ENCODE peak calls at places on chromosome 5, in four cellular contexts. One of them, this sample, is unnamed.

GRCh38 chr5:28958581-28958980 is 1920.2 kb upstream of the CDH9 start:
- DNase-seq in uterus: no peak
- DNase-seq in CD8-positive, alpha-beta T cell: no peak
- DNase-seq in WTC11: no peak
- DNase-seq in this sample: no peak

GRCh38 chr5:149831492-149831891 is 101.4 kb downstream of the PPARGC1B start:
- DNase-seq in CD8-positive, alpha-beta T cell: no peak
- DNase-seq in uterus: no peak
- DNase-seq in WTC11: no peak
- DNase-seq in this sample: peak; percentile 85

GRCh38 chr5:16493261-16493660 is 27.7 kb upstream of the ZNF622 start:
- DNase-seq in WTC11: no peak
- DNase-seq in CD8-positive, alpha-beta T cell: no peak
- DNase-seq in uterus: no peak
- DNase-seq in this sample: no peak

GRCh38 chr5:15645376-15645775 is 145.4 kb downstream of the FBXL7 start:
- DNase-seq in uterus: no peak
- DNase-seq in WTC11: no peak
- DNase-seq in CD8-positive, alpha-beta T cell: no peak
- DNase-seq in this sample: no peak

GRCh38 chr5:112863549-112863948 is 2.5 kb downstream of the SRP19 start:
- DNase-seq in WTC11: no peak
- DNase-seq in CD8-positive, alpha-beta T cell: no peak
- DNase-seq in uterus: no peak
- DNase-seq in this sample: no peak

GRCh38 chr5:112069329-112069728 is 312.3 kb upstream of the NREP start:
- DNase-seq in CD8-positive, alpha-beta T cell: no peak
- DNase-seq in uterus: no peak
- DNase-seq in WTC11: no peak
- DNase-seq in this sample: no peak

GRCh38 chr5:155008669-155009068 is 4.9 kb upstream of the KIF4B start:
- DNase-seq in WTC11: no peak
- DNase-seq in CD8-positive, alpha-beta T cell: no peak
- DNase-seq in uterus: no peak
- DNase-seq in this sample: no peak

GRCh38 chr5:32259033-32259432 is 53.7 kb downstream of the MTMR12 start:
- DNase-seq in CD8-positive, alpha-beta T cell: no peak
- DNase-seq in uterus: no peak
- DNase-seq in WTC11: no peak
- DNase-seq in this sample: no peak

GRCh38 chr5:149664666-149665415 is 65.3 kb upstream of the PPARGC1B start:
- DNase-seq in WTC11: no peak
- DNase-seq in CD8-positive, alpha-beta T cell: no peak
- DNase-seq in uterus: no peak
- DNase-seq in this sample: no peak

GRCh38 chr5:142324377-142324870 is 397 bp downstream of the SPRY4 start:
- DNase-seq in CD8-positive, alpha-beta T cell: peak; percentile 9
- DNase-seq in uterus: no peak
- DNase-seq in WTC11: no peak
- DNase-seq in this sample: no peak

GRCh38 chr5:1666812-1667588 is 132.6 kb downstream of the MRPL36 start:
- DNase-seq in WTC11: peak; percentile 88
- DNase-seq in CD8-positive, alpha-beta T cell: no peak
- DNase-seq in uterus: no peak
- DNase-seq in this sample: peak; percentile 68

GRCh38 chr5:1732238-1732880 is 67.3 kb downstream of the MRPL36 start:
- DNase-seq in CD8-positive, alpha-beta T cell: no peak
- DNase-seq in WTC11: no peak
- DNase-seq in uterus: no peak
- DNase-seq in this sample: no peak

GRCh38 chr5:159217236-159217635 is 7.9 kb upstream of the RNF145 start:
- DNase-seq in uterus: no peak
- DNase-seq in WTC11: no peak
- DNase-seq in CD8-positive, alpha-beta T cell: no peak
- DNase-seq in this sample: no peak

GRCh38 chr5:18024542-18024941 is 390.3 kb downstream of the TAF11L14 start:
- DNase-seq in WTC11: peak; percentile 12
- DNase-seq in CD8-positive, alpha-beta T cell: no peak
- DNase-seq in uterus: no peak
- DNase-seq in this sample: no peak
- TF ChIP-seq CTCF in WTC11: no peak
- TF ChIP-seq CTCF in CD8-positive, alpha-beta T cell: no peak
- TF ChIP-seq CTCF in uterus: no peak
- TF ChIP-seq CTCF in this sample: no peak

GRCh38 chr5:92909545-92909962 is 671.5 kb downstream of the NR2F1-AS1 start:
- DNase-seq in WTC11: peak; percentile 65
- DNase-seq in uterus: no peak
- DNase-seq in CD8-positive, alpha-beta T cell: no peak
- DNase-seq in this sample: no peak
- TF ChIP-seq CTCF in WTC11: peak; percentile 60
- TF ChIP-seq CTCF in uterus: peak; percentile 19
- TF ChIP-seq CTCF in CD8-positive, alpha-beta T cell: no peak
- TF ChIP-seq CTCF in this sample: no peak

GRCh38 chr5:103356344-103357091 is 98.0 kb downstream of the MACIR start:
- DNase-seq in CD8-positive, alpha-beta T cell: no peak
- DNase-seq in uterus: no peak
- DNase-seq in WTC11: no peak
- DNase-seq in this sample: no peak
- TF ChIP-seq CTCF in CD8-positive, alpha-beta T cell: no peak
- TF ChIP-seq CTCF in uterus: no peak
- TF ChIP-seq CTCF in WTC11: no peak
- TF ChIP-seq CTCF in this sample: no peak

GRCh38 chr5:167587768-167588167 is 703.7 kb upstream of the WWC1 start:
- DNase-seq in WTC11: peak; percentile 47
- DNase-seq in uterus: no peak
- DNase-seq in CD8-positive, alpha-beta T cell: no peak
- DNase-seq in this sample: no peak
- TF ChIP-seq CTCF in WTC11: no peak
- TF ChIP-seq CTCF in uterus: no peak
- TF ChIP-seq CTCF in CD8-positive, alpha-beta T cell: no peak
- TF ChIP-seq CTCF in this sample: no peak

DNA sequence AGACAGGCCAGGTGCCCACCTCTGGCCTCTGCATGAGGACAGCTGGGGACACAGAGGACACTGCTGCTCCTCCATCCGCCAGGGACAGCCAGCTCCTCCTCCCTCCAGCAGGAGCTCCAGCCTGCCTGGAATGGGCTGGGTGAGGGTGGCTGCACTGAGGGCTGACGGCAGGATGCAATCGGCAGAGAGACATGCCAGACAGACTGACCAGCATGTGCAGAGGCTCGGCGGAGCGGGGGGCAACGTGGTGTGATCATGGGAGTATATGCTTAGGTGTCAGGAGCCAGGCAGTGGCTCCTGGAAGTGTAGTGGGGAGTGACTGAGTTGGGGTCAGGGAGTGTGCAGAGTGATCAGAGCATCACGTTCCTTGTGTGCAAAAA is 68.4 kb downstream of the RASGEF1C start:
- DNase-seq in WTC11: no peak
- DNase-seq in uterus: no peak
- DNase-seq in CD8-positive, alpha-beta T cell: no peak
- DNase-seq in this sample: no peak
- TF ChIP-seq CTCF in WTC11: no peak
- TF ChIP-seq CTCF in uterus: no peak
- TF ChIP-seq CTCF in CD8-positive, alpha-beta T cell: no peak
- TF ChIP-seq CTCF in this sample: no peak

DNA sequence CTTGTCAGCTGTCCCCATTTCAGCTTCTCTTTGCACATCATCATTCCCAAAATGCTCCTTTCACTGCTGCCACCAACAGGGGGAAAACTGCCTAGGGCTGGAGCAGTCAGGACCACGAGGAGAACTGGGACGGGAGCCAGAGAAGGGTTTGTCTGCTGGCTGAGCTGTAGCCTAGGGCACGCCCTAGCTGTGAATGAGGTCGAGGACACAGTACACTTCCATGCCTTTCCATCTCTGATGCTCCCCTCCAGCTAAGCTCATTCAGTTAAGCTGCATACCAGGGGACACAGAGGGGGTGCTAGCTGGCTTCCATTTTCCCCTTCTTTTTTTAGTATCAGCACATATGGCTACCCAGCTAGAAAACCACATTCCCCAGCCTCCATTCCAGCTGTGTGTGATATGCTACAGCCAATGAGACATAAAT is 64.7 kb downstream of the STK10 start:
- DNase-seq in WTC11: no peak
- DNase-seq in CD8-positive, alpha-beta T cell: no peak
- DNase-seq in uterus: no peak
- DNase-seq in this sample: no peak
- TF ChIP-seq CTCF in WTC11: no peak
- TF ChIP-seq CTCF in CD8-positive, alpha-beta T cell: no peak
- TF ChIP-seq CTCF in uterus: no peak
- TF ChIP-seq CTCF in this sample: no peak

GRCh38 chr5:65696892-65697291 is 25.0 kb downstream of the SGTB start:
- DNase-seq in uterus: no peak
- DNase-seq in CD8-positive, alpha-beta T cell: no peak
- DNase-seq in WTC11: no peak
- DNase-seq in this sample: no peak

GRCh38 chr5:65702036-65702435 is 19.9 kb downstream of the SGTB start:
- DNase-seq in uterus: no peak
- DNase-seq in CD8-positive, alpha-beta T cell: no peak
- DNase-seq in WTC11: no peak
- DNase-seq in this sample: no peak

GRCh38 chr5:65695162-65695755 is 26.6 kb downstream of the SGTB start:
- DNase-seq in CD8-positive, alpha-beta T cell: no peak
- DNase-seq in WTC11: no peak
- DNase-seq in uterus: no peak
- DNase-seq in this sample: peak; percentile 31

GRCh38 chr5:65695896-65696295 is 26.0 kb downstream of the SGTB start:
- DNase-seq in uterus: no peak
- DNase-seq in CD8-positive, alpha-beta T cell: no peak
- DNase-seq in WTC11: no peak
- DNase-seq in this sample: no peak

DNA sequence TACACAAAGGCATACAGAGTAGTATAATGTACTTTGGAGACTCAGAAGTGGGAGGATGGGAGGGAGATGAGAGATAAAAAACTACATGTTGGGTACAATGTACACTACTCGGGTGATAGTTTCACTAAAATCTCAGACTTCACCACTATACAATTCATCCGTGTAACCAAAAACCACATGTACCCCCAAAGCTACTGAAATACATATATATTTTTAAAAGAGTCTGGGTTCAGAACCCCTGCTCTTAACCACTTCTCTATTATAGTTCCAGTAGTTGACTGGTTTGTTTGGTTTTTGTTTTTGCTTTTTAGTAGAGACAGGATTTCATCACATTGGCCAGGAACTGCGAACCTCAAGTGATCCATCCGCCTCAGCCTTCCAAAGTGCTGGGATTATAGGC is 22.6 kb downstream of the SGTB start:
- DNase-seq in WTC11: no peak
- DNase-seq in CD8-positive, alpha-beta T cell: no peak
- DNase-seq in uterus: no peak
- DNase-seq in this sample: no peak
- TF ChIP-seq CTCF in WTC11: no peak
- TF ChIP-seq CTCF in CD8-positive, alpha-beta T cell: no peak
- TF ChIP-seq CTCF in uterus: no peak
- TF ChIP-seq CTCF in this sample: no peak

DNA sequence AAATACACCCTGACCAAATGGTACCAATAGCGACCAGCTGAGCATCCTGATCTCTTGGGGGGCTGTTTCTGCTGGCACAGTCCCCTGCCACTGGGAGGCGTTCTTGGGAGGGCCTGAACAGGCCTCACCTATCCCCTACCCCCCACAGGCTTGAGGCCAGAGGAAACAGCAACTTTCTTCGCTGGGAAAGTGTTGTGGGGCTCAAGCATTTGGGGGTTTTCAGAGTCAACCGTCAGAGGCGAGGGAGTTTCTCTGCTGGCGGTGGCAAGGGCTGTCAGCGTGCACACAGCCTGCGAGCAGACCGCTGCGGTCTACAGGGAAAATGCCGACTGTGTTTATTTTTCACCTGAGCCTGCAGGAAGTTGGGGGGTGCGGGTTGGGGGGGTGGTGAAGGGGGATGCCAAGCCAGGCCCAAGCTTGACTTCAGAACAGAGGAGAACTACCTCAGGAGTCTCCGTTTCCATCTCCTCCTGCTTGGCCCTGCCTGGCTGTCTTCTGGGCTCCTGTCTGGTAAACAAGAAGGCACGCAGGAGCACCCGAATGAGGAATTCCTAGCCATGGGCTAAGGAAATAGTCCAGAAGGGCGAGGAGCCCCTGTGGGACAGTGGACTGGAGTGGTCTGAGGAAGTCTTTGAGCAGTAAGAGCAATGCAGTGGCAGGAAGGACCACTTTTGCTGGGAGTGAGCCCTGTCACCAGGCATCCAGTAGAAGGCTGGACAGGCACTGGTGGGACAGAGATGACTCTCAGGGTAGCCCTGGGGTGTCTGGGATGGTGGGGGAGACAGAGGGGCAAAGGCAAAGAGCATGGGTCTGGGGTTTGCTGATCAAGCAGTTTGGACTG is 18.1 kb downstream of the TCF7 start:
- DNase-seq in uterus: no peak
- DNase-seq in CD8-positive, alpha-beta T cell: peak; percentile 78
- DNase-seq in WTC11: peak; percentile 66
- DNase-seq in this sample: peak; percentile 80
- TF ChIP-seq CTCF in uterus: no peak
- TF ChIP-seq CTCF in CD8-positive, alpha-beta T cell: peak; percentile 44
- TF ChIP-seq CTCF in WTC11: no peak
- TF ChIP-seq CTCF in this sample: peak; percentile 62

DNA sequence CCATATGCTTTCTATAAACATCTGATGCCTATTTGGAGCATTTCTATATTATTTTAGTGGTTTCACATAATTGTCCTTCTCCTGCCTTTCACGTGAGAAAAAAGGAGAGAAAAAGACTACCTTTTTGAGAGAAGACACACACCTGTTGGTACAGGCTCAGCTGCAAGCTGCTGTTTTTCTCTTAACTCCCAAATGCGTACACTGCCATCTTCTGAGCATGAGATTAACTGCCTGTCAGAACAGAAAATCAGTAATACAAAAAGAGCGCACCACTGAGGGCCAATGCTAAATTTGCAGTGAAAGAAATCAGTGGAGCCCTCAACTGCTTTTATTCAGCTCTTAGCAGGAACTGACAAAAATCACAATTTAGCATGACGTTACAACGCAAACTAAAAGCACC is 54.9 kb downstream of the WDR41 start:
- DNase-seq in CD8-positive, alpha-beta T cell: no peak
- DNase-seq in uterus: no peak
- DNase-seq in WTC11: no peak
- DNase-seq in this sample: no peak
- TF ChIP-seq CTCF in CD8-positive, alpha-beta T cell: no peak
- TF ChIP-seq CTCF in uterus: peak; percentile 27
- TF ChIP-seq CTCF in WTC11: no peak
- TF ChIP-seq CTCF in this sample: peak; percentile 22

GRCh38 chr5:180090769-180091546 is 19.4 kb upstream of the RNF130 start:
- DNase-seq in WTC11: peak; percentile 67
- DNase-seq in uterus: no peak
- DNase-seq in CD8-positive, alpha-beta T cell: no peak
- DNase-seq in this sample: no peak
- TF ChIP-seq CTCF in WTC11: no peak
- TF ChIP-seq CTCF in uterus: peak; percentile 0
- TF ChIP-seq CTCF in CD8-positive, alpha-beta T cell: peak; percentile 18
- TF ChIP-seq CTCF in this sample: peak; percentile 15

This sample was measured in GM10248.